ENCODE peak calls at places on chromosomes 7 and 10, in seven cellular contexts. One of them, this sample, is unnamed.

GRCh38 chr10:13195016-13195415 is 33.7 kb downstream of the MCM10 start:
- DNase-seq in nephron progenitor cell: no peak
- DNase-seq in esophagus squamous epithelium: no peak
- DNase-seq in AG09309: no peak
- DNase-seq in fibroblast of mammary gland: peak; percentile 38
- DNase-seq in endodermal cell: no peak
- DNase-seq in Peyer's patch: no peak
- DNase-seq in this sample: no peak

GRCh38 chr7:100563809-100564400 is 9.8 kb downstream of the SAP25 start:
- DNase-seq in esophagus squamous epithelium: no peak
- DNase-seq in endodermal cell: peak; percentile 95
- DNase-seq in fibroblast of mammary gland: peak; percentile 64
- DNase-seq in nephron progenitor cell: peak; percentile 94
- DNase-seq in AG09309: peak; percentile 16
- DNase-seq in Peyer's patch: peak; percentile 90
- DNase-seq in this sample: peak; percentile 73

GRCh38 chr7:35251606-35252310 is 2.1 kb downstream of the TBX20 start:
- DNase-seq in esophagus squamous epithelium: no peak
- DNase-seq in AG09309: no peak
- DNase-seq in endodermal cell: no peak
- DNase-seq in fibroblast of mammary gland: no peak
- DNase-seq in nephron progenitor cell: no peak
- DNase-seq in Peyer's patch: no peak
- DNase-seq in this sample: peak; percentile 46

GRCh38 chr7:12130664-12131063 is 80.4 kb upstream of the TMEM106B start:
- DNase-seq in esophagus squamous epithelium: no peak
- DNase-seq in nephron progenitor cell: no peak
- DNase-seq in Peyer's patch: no peak
- DNase-seq in AG09309: peak; percentile 24
- DNase-seq in endodermal cell: no peak
- DNase-seq in fibroblast of mammary gland: no peak
- DNase-seq in this sample: peak; percentile 60

GRCh38 chr10:131909929-131910328 is 9.1 kb downstream of the PPP2R2D start:
- DNase-seq in Peyer's patch: no peak
- DNase-seq in fibroblast of mammary gland: no peak
- DNase-seq in AG09309: no peak
- DNase-seq in endodermal cell: peak; percentile 32
- DNase-seq in nephron progenitor cell: no peak
- DNase-seq in esophagus squamous epithelium: no peak
- DNase-seq in this sample: peak; percentile 26

GRCh38 chr10:60644436-60645130 is 133.7 kb upstream of the CDK1 start:
- DNase-seq in esophagus squamous epithelium: no peak
- DNase-seq in nephron progenitor cell: no peak
- DNase-seq in fibroblast of mammary gland: no peak
- DNase-seq in AG09309: no peak
- DNase-seq in Peyer's patch: no peak
- DNase-seq in endodermal cell: no peak
- DNase-seq in this sample: no peak

GRCh38 chr10:125605167-125605566 is 77.8 kb downstream of the TEX36 start:
- DNase-seq in nephron progenitor cell: no peak
- DNase-seq in fibroblast of mammary gland: no peak
- DNase-seq in AG09309: peak; percentile 79
- DNase-seq in esophagus squamous epithelium: no peak
- DNase-seq in endodermal cell: no peak
- DNase-seq in Peyer's patch: no peak
- DNase-seq in this sample: peak; percentile 82

GRCh38 chr10:113539789-113540188 is 13.1 kb upstream of the HABP2 start:
- DNase-seq in Peyer's patch: no peak
- DNase-seq in fibroblast of mammary gland: peak; percentile 68
- DNase-seq in nephron progenitor cell: no peak
- DNase-seq in endodermal cell: peak; percentile 59
- DNase-seq in AG09309: peak; percentile 14
- DNase-seq in esophagus squamous epithelium: no peak
- DNase-seq in this sample: peak; percentile 18

GRCh38 chr7:78924581-78924980 is 528.9 kb downstream of the MAGI2 start:
- DNase-seq in nephron progenitor cell: no peak
- DNase-seq in esophagus squamous epithelium: no peak
- DNase-seq in endodermal cell: no peak
- DNase-seq in AG09309: peak; percentile 18
- DNase-seq in fibroblast of mammary gland: peak; percentile 45
- DNase-seq in Peyer's patch: no peak
- DNase-seq in this sample: peak; percentile 32

GRCh38 chr10:103493362-103493871 is at the start of gene NEURL1:
- DNase-seq in esophagus squamous epithelium: no peak
- DNase-seq in endodermal cell: peak; percentile 77
- DNase-seq in fibroblast of mammary gland: no peak
- DNase-seq in nephron progenitor cell: peak; percentile 68
- DNase-seq in AG09309: no peak
- DNase-seq in Peyer's patch: no peak
- DNase-seq in this sample: no peak

GRCh38 chr7:107230334-107230733 is 61.5 kb downstream of the HBP1 start:
- DNase-seq in endodermal cell: no peak
- DNase-seq in nephron progenitor cell: no peak
- DNase-seq in AG09309: no peak
- DNase-seq in esophagus squamous epithelium: no peak
- DNase-seq in Peyer's patch: no peak
- DNase-seq in fibroblast of mammary gland: peak; percentile 34
- DNase-seq in this sample: no peak

GRCh38 chr10:62437696-62438095 is 63.5 kb downstream of the ZNF365 start:
- DNase-seq in endodermal cell: no peak
- DNase-seq in nephron progenitor cell: peak; percentile 25
- DNase-seq in fibroblast of mammary gland: peak; percentile 87
- DNase-seq in esophagus squamous epithelium: no peak
- DNase-seq in Peyer's patch: no peak
- DNase-seq in AG09309: peak; percentile 96
- DNase-seq in this sample: peak; percentile 89

GRCh38 chr10:125423569-125423968 is 259.4 kb downstream of the TEX36 start:
- DNase-seq in nephron progenitor cell: no peak
- DNase-seq in esophagus squamous epithelium: no peak
- DNase-seq in endodermal cell: no peak
- DNase-seq in fibroblast of mammary gland: no peak
- DNase-seq in Peyer's patch: no peak
- DNase-seq in AG09309: no peak
- DNase-seq in this sample: no peak

GRCh38 chr10:124534231-124534798 is 72.7 kb downstream of the LHPP start:
- DNase-seq in AG09309: no peak
- DNase-seq in nephron progenitor cell: peak; percentile 44
- DNase-seq in Peyer's patch: peak; percentile 69
- DNase-seq in esophagus squamous epithelium: no peak
- DNase-seq in fibroblast of mammary gland: peak; percentile 46
- DNase-seq in endodermal cell: peak; percentile 82
- DNase-seq in this sample: no peak

GRCh38 chr10:116707981-116708380 is 34.4 kb downstream of the HSPA12A start:
- DNase-seq in Peyer's patch: no peak
- DNase-seq in fibroblast of mammary gland: no peak
- DNase-seq in endodermal cell: peak; percentile 29
- DNase-seq in AG09309: no peak
- DNase-seq in nephron progenitor cell: no peak
- DNase-seq in esophagus squamous epithelium: no peak
- DNase-seq in this sample: no peak

GRCh38 chr7:120091807-120092206 is 181.2 kb upstream of the KCND2 start:
- DNase-seq in AG09309: no peak
- DNase-seq in fibroblast of mammary gland: no peak
- DNase-seq in esophagus squamous epithelium: no peak
- DNase-seq in Peyer's patch: no peak
- DNase-seq in nephron progenitor cell: no peak
- DNase-seq in endodermal cell: no peak
- DNase-seq in this sample: no peak

GRCh38 chr10:62047240-62047897 is 145.9 kb downstream of the ARID5B start:
- DNase-seq in nephron progenitor cell: no peak
- DNase-seq in AG09309: no peak
- DNase-seq in esophagus squamous epithelium: no peak
- DNase-seq in endodermal cell: no peak
- DNase-seq in fibroblast of mammary gland: peak; percentile 49
- DNase-seq in Peyer's patch: peak; percentile 46
- DNase-seq in this sample: peak; percentile 88

GRCh38 chr10:17229967-17230682 is 2.1 kb downstream of the VIM start:
- DNase-seq in AG09309: no peak
- DNase-seq in nephron progenitor cell: peak; percentile 69
- DNase-seq in Peyer's patch: peak; percentile 90
- DNase-seq in esophagus squamous epithelium: peak; percentile 58
- DNase-seq in endodermal cell: peak; percentile 91
- DNase-seq in fibroblast of mammary gland: peak; percentile 44
- DNase-seq in this sample: peak; percentile 71
- TF ChIP-seq CTCF in AG09309: no peak
- TF ChIP-seq CTCF in nephron progenitor cell: no peak
- TF ChIP-seq CTCF in Peyer's patch: no peak
- TF ChIP-seq CTCF in esophagus squamous epithelium: peak; percentile 31
- TF ChIP-seq CTCF in endodermal cell: no peak
- TF ChIP-seq CTCF in fibroblast of mammary gland: no peak
- TF ChIP-seq CTCF in this sample: no peak

GRCh38 chr7:20113423-20114027 is 103.7 kb downstream of the MACC1 start:
- DNase-seq in esophagus squamous epithelium: no peak
- DNase-seq in nephron progenitor cell: no peak
- DNase-seq in Peyer's patch: no peak
- DNase-seq in AG09309: no peak
- DNase-seq in fibroblast of mammary gland: no peak
- DNase-seq in endodermal cell: no peak
- DNase-seq in this sample: no peak
- TF ChIP-seq CTCF in esophagus squamous epithelium: no peak
- TF ChIP-seq CTCF in nephron progenitor cell: no peak
- TF ChIP-seq CTCF in Peyer's patch: no peak
- TF ChIP-seq CTCF in AG09309: no peak
- TF ChIP-seq CTCF in fibroblast of mammary gland: no peak
- TF ChIP-seq CTCF in endodermal cell: no peak
- TF ChIP-seq CTCF in this sample: no peak

DNA sequence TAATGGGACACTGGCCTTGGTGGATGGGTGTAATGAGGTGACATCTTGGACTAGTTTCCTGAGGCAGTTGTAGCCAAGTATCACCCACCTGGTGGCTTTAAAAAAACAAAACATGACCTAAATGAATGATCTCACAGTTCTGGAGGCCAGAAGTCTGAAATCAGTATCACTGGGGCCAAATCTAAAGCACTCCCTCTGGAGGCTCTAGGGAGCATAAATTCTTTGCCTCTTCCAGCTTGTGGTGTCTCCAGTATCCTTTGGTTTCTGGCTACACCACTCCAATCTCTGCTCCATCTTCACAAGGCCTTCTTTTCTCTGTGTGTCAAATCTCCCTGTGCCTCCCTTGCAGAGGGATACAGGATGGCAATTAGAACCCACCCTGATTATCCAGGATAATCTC is 342.9 kb downstream of the CALN1 start:
- DNase-seq in nephron progenitor cell: no peak
- DNase-seq in Peyer's patch: no peak
- DNase-seq in AG09309: no peak
- DNase-seq in fibroblast of mammary gland: no peak
- DNase-seq in esophagus squamous epithelium: no peak
- DNase-seq in endodermal cell: no peak
- DNase-seq in this sample: no peak
- TF ChIP-seq CTCF in nephron progenitor cell: no peak
- TF ChIP-seq CTCF in Peyer's patch: no peak
- TF ChIP-seq CTCF in AG09309: no peak
- TF ChIP-seq CTCF in fibroblast of mammary gland: no peak
- TF ChIP-seq CTCF in esophagus squamous epithelium: no peak
- TF ChIP-seq CTCF in endodermal cell: peak; percentile 71
- TF ChIP-seq CTCF in this sample: no peak

DNA sequence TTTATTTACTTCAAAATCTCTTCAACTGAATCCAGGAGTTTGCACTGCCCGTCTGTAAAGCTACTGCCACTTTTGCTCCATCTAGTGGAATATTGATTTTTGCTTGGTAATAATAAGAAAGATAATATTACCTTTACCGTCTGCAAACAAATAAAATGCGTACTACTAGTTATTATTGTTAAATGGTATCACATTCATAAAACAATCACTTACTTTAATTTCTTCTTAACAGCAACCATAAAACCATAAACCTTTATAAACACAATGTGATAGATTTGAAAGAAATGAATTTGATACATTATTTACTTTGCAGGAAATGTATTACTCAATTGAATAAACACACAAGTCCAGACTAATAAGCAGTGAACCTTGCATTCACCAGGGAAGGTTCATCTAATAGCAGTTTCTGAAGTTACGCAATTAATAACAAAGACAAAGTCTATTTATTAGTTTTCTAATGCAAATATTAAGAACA is 6.4 kb downstream of the AGMO start:
- DNase-seq in endodermal cell: no peak
- DNase-seq in esophagus squamous epithelium: no peak
- DNase-seq in nephron progenitor cell: no peak
- DNase-seq in Peyer's patch: no peak
- DNase-seq in AG09309: no peak
- DNase-seq in fibroblast of mammary gland: peak; percentile 63
- DNase-seq in this sample: peak; percentile 25
- TF ChIP-seq CTCF in endodermal cell: no peak
- TF ChIP-seq CTCF in esophagus squamous epithelium: no peak
- TF ChIP-seq CTCF in nephron progenitor cell: no peak
- TF ChIP-seq CTCF in Peyer's patch: no peak
- TF ChIP-seq CTCF in AG09309: peak; percentile 49
- TF ChIP-seq CTCF in fibroblast of mammary gland: peak; percentile 47
- TF ChIP-seq CTCF in this sample: no peak

GRCh38 chr10:4174197-4174596 is 389.2 kb upstream of the KLF6 start:
- DNase-seq in esophagus squamous epithelium: no peak
- DNase-seq in nephron progenitor cell: no peak
- DNase-seq in AG09309: no peak
- DNase-seq in fibroblast of mammary gland: peak; percentile 23
- DNase-seq in Peyer's patch: no peak
- DNase-seq in endodermal cell: peak; percentile 84
- DNase-seq in this sample: peak; percentile 34
- TF ChIP-seq CTCF in esophagus squamous epithelium: no peak
- TF ChIP-seq CTCF in nephron progenitor cell: no peak
- TF ChIP-seq CTCF in AG09309: peak; percentile 28
- TF ChIP-seq CTCF in fibroblast of mammary gland: no peak
- TF ChIP-seq CTCF in Peyer's patch: no peak
- TF ChIP-seq CTCF in endodermal cell: peak; percentile 70
- TF ChIP-seq CTCF in this sample: peak; percentile 39

GRCh38 chr10:80167471-80167870 is 34.9 kb downstream of the PLAC9 start:
- DNase-seq in nephron progenitor cell: no peak
- DNase-seq in endodermal cell: no peak
- DNase-seq in Peyer's patch: no peak
- DNase-seq in esophagus squamous epithelium: no peak
- DNase-seq in AG09309: no peak
- DNase-seq in fibroblast of mammary gland: no peak
- DNase-seq in this sample: no peak

GRCh38 chr10:80163741-80164341 is 31.3 kb downstream of the PLAC9 start:
- DNase-seq in endodermal cell: no peak
- DNase-seq in fibroblast of mammary gland: peak; percentile 97
- DNase-seq in Peyer's patch: no peak
- DNase-seq in nephron progenitor cell: no peak
- DNase-seq in esophagus squamous epithelium: no peak
- DNase-seq in AG09309: no peak
- DNase-seq in this sample: peak; percentile 97

GRCh38 chr10:80166581-80167470 is 34.3 kb downstream of the PLAC9 start:
- DNase-seq in fibroblast of mammary gland: no peak
- DNase-seq in AG09309: no peak
- DNase-seq in nephron progenitor cell: no peak
- DNase-seq in endodermal cell: no peak
- DNase-seq in Peyer's patch: no peak
- DNase-seq in esophagus squamous epithelium: no peak
- DNase-seq in this sample: no peak

GRCh38 chr10:80164596-80164995 is 32.1 kb downstream of the PLAC9 start:
- DNase-seq in esophagus squamous epithelium: no peak
- DNase-seq in fibroblast of mammary gland: no peak
- DNase-seq in AG09309: no peak
- DNase-seq in nephron progenitor cell: no peak
- DNase-seq in endodermal cell: no peak
- DNase-seq in Peyer's patch: no peak
- DNase-seq in this sample: no peak

DNA sequence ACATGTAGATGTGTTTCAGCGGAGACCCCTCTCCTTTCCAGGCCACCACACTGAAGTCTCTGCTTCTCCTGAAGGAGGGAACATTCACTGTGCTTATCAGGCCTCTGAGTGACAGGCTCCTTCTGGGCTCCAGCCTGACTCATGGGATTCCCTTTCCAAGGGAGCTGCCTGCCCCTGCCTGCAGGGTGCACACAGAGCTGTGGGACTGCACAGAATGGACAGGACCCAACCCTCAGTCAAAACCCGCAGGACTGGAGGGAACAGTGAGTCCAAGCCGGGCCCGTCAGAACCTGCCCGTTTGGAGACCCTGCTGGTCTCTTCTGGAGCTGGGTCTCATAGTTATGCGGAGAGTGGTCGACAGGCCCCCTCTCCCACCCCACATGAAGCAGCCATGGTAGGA is 32.6 kb downstream of the PLAC9 start:
- DNase-seq in AG09309: no peak
- DNase-seq in endodermal cell: no peak
- DNase-seq in Peyer's patch: no peak
- DNase-seq in esophagus squamous epithelium: no peak
- DNase-seq in fibroblast of mammary gland: peak; percentile 56
- DNase-seq in nephron progenitor cell: no peak
- DNase-seq in this sample: peak; percentile 58
- TF ChIP-seq CTCF in AG09309: peak; percentile 21
- TF ChIP-seq CTCF in endodermal cell: no peak
- TF ChIP-seq CTCF in Peyer's patch: no peak
- TF ChIP-seq CTCF in esophagus squamous epithelium: peak; percentile 50
- TF ChIP-seq CTCF in fibroblast of mammary gland: peak; percentile 17
- TF ChIP-seq CTCF in nephron progenitor cell: no peak
- TF ChIP-seq CTCF in this sample: peak; percentile 18